ENCODE peak calls at places on chromosomes 2 and 18, in six cellular contexts. M is activated naive CD8-positive, alpha-beta T cell treated with anti-CD3 and anti-CD28 coated beads, Interleukin-2, amount 50 U/mL, for 24 hours; O is SK-N-DZ; G is KG1; L is NCI-H1436; N is central memory CD4-positive, alpha-beta T cell. H is an unnamed sample.

GRCh38 chr2:28407976-28408690 is 15.5 kb downstream of the FOSL2 start:
- DNase-seq in N (no peak), G (no peak), O (no peak), L (no peak), M (no peak), H (no peak)

GRCh38 chr2:42567806-42568429 is 514 bp upstream of the MTA3 start:
- DNase-seq in N (peak), G (no peak), O (peak), M (peak), L (peak), H (no peak)

GRCh38 chr2:156673271-156673615 is 237.1 kb downstream of the GPD2 start:
- DNase-seq in G (no peak), L (no peak), N (no peak), M (no peak), O (no peak), H (no peak)

GRCh38 chr2:239639366-239640185 is 238.8 kb upstream of the HDAC4 start:
- DNase-seq in G (no peak), M (no peak), N (no peak), L (no peak), O (no peak), H (no peak)

GRCh38 chr2:236748385-236748784 is 178.8 kb downstream of the ACKR3 start:
- DNase-seq in G (no peak), N (no peak), O (no peak), L (no peak), M (no peak), H (peak)

GRCh38 chr2:109638807-109639206 is 24.6 kb downstream of the SOWAHC start:
- DNase-seq in O (no peak), N (no peak), G (no peak), M (no peak), L (no peak), H (no peak)

GRCh38 chr2:17871639-17872038 is 6.8 kb upstream of the KCNS3 start:
- DNase-seq in O (no peak), N (no peak), G (no peak), L (no peak), M (no peak), H (no peak)

GRCh38 chr18:10560457-10561045 is 34.7 kb downstream of the NAPG start:
- DNase-seq in O (peak), L (peak), M (peak), N (peak), G (peak), H (peak)

GRCh38 chr18:45588284-45588683 is 27.0 kb upstream of the SLC14A2 start:
- DNase-seq in G (no peak), L (no peak), O (no peak), M (no peak), N (no peak), H (no peak)

GRCh38 chr2:189824694-189825396 is 40.6 kb downstream of the PMS1 start:
- DNase-seq in G (no peak), M (no peak), O (no peak), L (no peak), N (no peak), H (no peak)

GRCh38 chr18:62637807-62638687 is 77.3 kb upstream of the PHLPP1 start:
- DNase-seq in N (peak), M (peak), O (peak), L (peak), G (peak), H (peak)

GRCh38 chr2:218991674-218992168 is 1.5 kb downstream of the CRYBA2 start:
- DNase-seq in O (peak), N (no peak), M (no peak), G (no peak), L (no peak), H (no peak)

GRCh38 chr2:102122115-102122514 is 20.4 kb upstream of the IL1R1 start:
- DNase-seq in L (no peak), O (no peak), N (no peak), M (no peak), G (no peak), H (no peak)

GRCh38 chr2:51829477-51829876 is 797.5 kb upstream of the NRXN1 start:
- DNase-seq in M (no peak), L (no peak), G (no peak), N (no peak), O (no peak), H (no peak)

GRCh38 chr2:72361516-72361915 is 213.9 kb upstream of the CYP26B1 start:
- DNase-seq in M (no peak), L (no peak), N (no peak), G (no peak), O (no peak), H (no peak)

GRCh38 chr18:11809895-11810294 is 41.3 kb upstream of the CHMP1B start:
- DNase-seq in O (no peak), L (no peak), N (no peak), G (no peak), M (no peak), H (no peak)

GRCh38 chr2:62569907-62570793 is 64.2 kb upstream of the TMEM17 start:
- DNase-seq in O (no peak), G (no peak), N (no peak), L (no peak), M (no peak), H (no peak)

H was measured in HL-60.